ENCODE peak calls at places on chromosomes 12 and 14, in ten cellular contexts. One of them, this sample, is unnamed.

GRCh38 chr14:90518941-90519256 is 122.1 kb downstream of the CALM1 start:
- DNase-seq in uterus: no peak
- DNase-seq in bronchial epithelial cell: peak
- DNase-seq in astrocyte of the cerebellum: no peak
- DNase-seq in pulmonary artery endothelial cell: no peak
- DNase-seq in fibroblast of the aortic adventitia: no peak
- DNase-seq in amniotic stem cell: no peak
- DNase-seq in neural crest cell: no peak
- DNase-seq in substantia nigra: no peak
- DNase-seq in activated T-helper 2 cell treated with anti-CD3 and anti-CD28 coated beads, Interferon-gamma antibody, Interleukin-2, Interleukin-4, amounts not matched to agents 10 μg/mL and 5 μg/mL and 100 μg/mL, durations not matched to agents 14 hours and 24 hours and 36 hours: peak
- DNase-seq in this sample: no peak

GRCh38 chr12:132316497-132317232 is 12.7 kb downstream of the GALNT9 start:
- DNase-seq in uterus: no peak
- DNase-seq in bronchial epithelial cell: no peak
- DNase-seq in astrocyte of the cerebellum: no peak
- DNase-seq in pulmonary artery endothelial cell: no peak
- DNase-seq in fibroblast of the aortic adventitia: no peak
- DNase-seq in amniotic stem cell: no peak
- DNase-seq in neural crest cell: no peak
- DNase-seq in substantia nigra: no peak
- DNase-seq in activated T-helper 2 cell treated with anti-CD3 and anti-CD28 coated beads, Interferon-gamma antibody, Interleukin-2, Interleukin-4, amounts not matched to agents 10 μg/mL and 5 μg/mL and 100 μg/mL, durations not matched to agents 14 hours and 24 hours and 36 hours: no peak
- DNase-seq in this sample: no peak

GRCh38 chr12:49705479-49706267 is 1.5 kb downstream of the FMNL3 start:
- DNase-seq in uterus: peak
- DNase-seq in bronchial epithelial cell: peak
- DNase-seq in astrocyte of the cerebellum: peak
- DNase-seq in pulmonary artery endothelial cell: no peak
- DNase-seq in fibroblast of the aortic adventitia: peak
- DNase-seq in amniotic stem cell: no peak
- DNase-seq in neural crest cell: no peak
- DNase-seq in substantia nigra: no peak
- DNase-seq in activated T-helper 2 cell treated with anti-CD3 and anti-CD28 coated beads, Interferon-gamma antibody, Interleukin-2, Interleukin-4, amounts not matched to agents 10 μg/mL and 5 μg/mL and 100 μg/mL, durations not matched to agents 14 hours and 24 hours and 36 hours: no peak
- DNase-seq in this sample: no peak

GRCh38 chr14:34436118-34436905 is 25.7 kb downstream of the SPTSSA start:
- DNase-seq in uterus: no peak
- DNase-seq in bronchial epithelial cell: peak
- DNase-seq in astrocyte of the cerebellum: no peak
- DNase-seq in pulmonary artery endothelial cell: no peak
- DNase-seq in fibroblast of the aortic adventitia: peak
- DNase-seq in amniotic stem cell: no peak
- DNase-seq in neural crest cell: no peak
- DNase-seq in substantia nigra: no peak
- DNase-seq in activated T-helper 2 cell treated with anti-CD3 and anti-CD28 coated beads, Interferon-gamma antibody, Interleukin-2, Interleukin-4, amounts not matched to agents 10 μg/mL and 5 μg/mL and 100 μg/mL, durations not matched to agents 14 hours and 24 hours and 36 hours: no peak
- DNase-seq in this sample: no peak

GRCh38 chr12:127712561-127712960 is 554.4 kb upstream of the TMEM132C start:
- DNase-seq in uterus: no peak
- DNase-seq in bronchial epithelial cell: no peak
- DNase-seq in astrocyte of the cerebellum: no peak
- DNase-seq in pulmonary artery endothelial cell: no peak
- DNase-seq in fibroblast of the aortic adventitia: no peak
- DNase-seq in amniotic stem cell: no peak
- DNase-seq in neural crest cell: no peak
- DNase-seq in substantia nigra: no peak
- DNase-seq in activated T-helper 2 cell treated with anti-CD3 and anti-CD28 coated beads, Interferon-gamma antibody, Interleukin-2, Interleukin-4, amounts not matched to agents 10 μg/mL and 5 μg/mL and 100 μg/mL, durations not matched to agents 14 hours and 24 hours and 36 hours: no peak
- DNase-seq in this sample: no peak

GRCh38 chr14:103833711-103834110 is 13.7 kb downstream of the PPP1R13B start:
- DNase-seq in uterus: no peak
- DNase-seq in bronchial epithelial cell: no peak
- DNase-seq in astrocyte of the cerebellum: no peak
- DNase-seq in pulmonary artery endothelial cell: no peak
- DNase-seq in fibroblast of the aortic adventitia: no peak
- DNase-seq in amniotic stem cell: no peak
- DNase-seq in neural crest cell: no peak
- DNase-seq in substantia nigra: no peak
- DNase-seq in activated T-helper 2 cell treated with anti-CD3 and anti-CD28 coated beads, Interferon-gamma antibody, Interleukin-2, Interleukin-4, amounts not matched to agents 10 μg/mL and 5 μg/mL and 100 μg/mL, durations not matched to agents 14 hours and 24 hours and 36 hours: no peak
- DNase-seq in this sample: no peak

GRCh38 chr12:51077930-51078329 is 5.5 kb downstream of the CSRNP2 start:
- DNase-seq in uterus: no peak
- DNase-seq in bronchial epithelial cell: no peak
- DNase-seq in astrocyte of the cerebellum: no peak
- DNase-seq in pulmonary artery endothelial cell: no peak
- DNase-seq in fibroblast of the aortic adventitia: peak
- DNase-seq in amniotic stem cell: no peak
- DNase-seq in neural crest cell: no peak
- DNase-seq in substantia nigra: no peak
- DNase-seq in activated T-helper 2 cell treated with anti-CD3 and anti-CD28 coated beads, Interferon-gamma antibody, Interleukin-2, Interleukin-4, amounts not matched to agents 10 μg/mL and 5 μg/mL and 100 μg/mL, durations not matched to agents 14 hours and 24 hours and 36 hours: no peak
- DNase-seq in this sample: no peak

GRCh38 chr14:38138581-38139138 is 69.0 kb upstream of the SSTR1 start:
- DNase-seq in uterus: no peak
- DNase-seq in bronchial epithelial cell: no peak
- DNase-seq in astrocyte of the cerebellum: no peak
- DNase-seq in pulmonary artery endothelial cell: no peak
- DNase-seq in fibroblast of the aortic adventitia: no peak
- DNase-seq in amniotic stem cell: no peak
- DNase-seq in neural crest cell: no peak
- DNase-seq in substantia nigra: no peak
- DNase-seq in activated T-helper 2 cell treated with anti-CD3 and anti-CD28 coated beads, Interferon-gamma antibody, Interleukin-2, Interleukin-4, amounts not matched to agents 10 μg/mL and 5 μg/mL and 100 μg/mL, durations not matched to agents 14 hours and 24 hours and 36 hours: no peak
- DNase-seq in this sample: no peak

GRCh38 chr12:42730286-42730685 is 140.7 kb upstream of the PRICKLE1 start:
- DNase-seq in uterus: no peak
- DNase-seq in bronchial epithelial cell: no peak
- DNase-seq in astrocyte of the cerebellum: no peak
- DNase-seq in pulmonary artery endothelial cell: no peak
- DNase-seq in fibroblast of the aortic adventitia: no peak
- DNase-seq in amniotic stem cell: no peak
- DNase-seq in neural crest cell: no peak
- DNase-seq in substantia nigra: no peak
- DNase-seq in activated T-helper 2 cell treated with anti-CD3 and anti-CD28 coated beads, Interferon-gamma antibody, Interleukin-2, Interleukin-4, amounts not matched to agents 10 μg/mL and 5 μg/mL and 100 μg/mL, durations not matched to agents 14 hours and 24 hours and 36 hours: no peak
- DNase-seq in this sample: no peak

GRCh38 chr14:65421201-65421981 is 8.9 kb downstream of the FUT8 start:
- DNase-seq in uterus: no peak
- DNase-seq in bronchial epithelial cell: peak
- DNase-seq in astrocyte of the cerebellum: no peak
- DNase-seq in pulmonary artery endothelial cell: no peak
- DNase-seq in fibroblast of the aortic adventitia: peak
- DNase-seq in amniotic stem cell: peak
- DNase-seq in neural crest cell: no peak
- DNase-seq in substantia nigra: no peak
- DNase-seq in activated T-helper 2 cell treated with anti-CD3 and anti-CD28 coated beads, Interferon-gamma antibody, Interleukin-2, Interleukin-4, amounts not matched to agents 10 μg/mL and 5 μg/mL and 100 μg/mL, durations not matched to agents 14 hours and 24 hours and 36 hours: no peak
- DNase-seq in this sample: no peak

GRCh38 chr14:100674428-100674827 is 52.3 kb upstream of the DLK1 start:
- DNase-seq in uterus: no peak
- DNase-seq in bronchial epithelial cell: no peak
- DNase-seq in astrocyte of the cerebellum: no peak
- DNase-seq in pulmonary artery endothelial cell: no peak
- DNase-seq in fibroblast of the aortic adventitia: no peak
- DNase-seq in amniotic stem cell: no peak
- DNase-seq in neural crest cell: no peak
- DNase-seq in substantia nigra: no peak
- DNase-seq in activated T-helper 2 cell treated with anti-CD3 and anti-CD28 coated beads, Interferon-gamma antibody, Interleukin-2, Interleukin-4, amounts not matched to agents 10 μg/mL and 5 μg/mL and 100 μg/mL, durations not matched to agents 14 hours and 24 hours and 36 hours: no peak
- DNase-seq in this sample: no peak

GRCh38 chr14:60349663-60350365 is 100.8 kb downstream of the PPM1A start:
- DNase-seq in uterus: no peak
- DNase-seq in bronchial epithelial cell: peak
- DNase-seq in astrocyte of the cerebellum: peak
- DNase-seq in pulmonary artery endothelial cell: peak
- DNase-seq in fibroblast of the aortic adventitia: peak
- DNase-seq in amniotic stem cell: peak
- DNase-seq in neural crest cell: no peak
- DNase-seq in substantia nigra: no peak
- DNase-seq in activated T-helper 2 cell treated with anti-CD3 and anti-CD28 coated beads, Interferon-gamma antibody, Interleukin-2, Interleukin-4, amounts not matched to agents 10 μg/mL and 5 μg/mL and 100 μg/mL, durations not matched to agents 14 hours and 24 hours and 36 hours: no peak
- DNase-seq in this sample: peak

GRCh38 chr14:77238356-77238755 is 32.6 kb downstream of the NGB start:
- DNase-seq in uterus: no peak
- DNase-seq in bronchial epithelial cell: no peak
- DNase-seq in astrocyte of the cerebellum: no peak
- DNase-seq in pulmonary artery endothelial cell: no peak
- DNase-seq in fibroblast of the aortic adventitia: no peak
- DNase-seq in amniotic stem cell: no peak
- DNase-seq in neural crest cell: no peak
- DNase-seq in substantia nigra: no peak
- DNase-seq in activated T-helper 2 cell treated with anti-CD3 and anti-CD28 coated beads, Interferon-gamma antibody, Interleukin-2, Interleukin-4, amounts not matched to agents 10 μg/mL and 5 μg/mL and 100 μg/mL, durations not matched to agents 14 hours and 24 hours and 36 hours: no peak
- DNase-seq in this sample: no peak

GRCh38 chr14:93496856-93497255 is 66.1 kb downstream of the UNC79 start:
- DNase-seq in uterus: no peak
- DNase-seq in bronchial epithelial cell: peak
- DNase-seq in astrocyte of the cerebellum: no peak
- DNase-seq in pulmonary artery endothelial cell: no peak
- DNase-seq in fibroblast of the aortic adventitia: no peak
- DNase-seq in amniotic stem cell: no peak
- DNase-seq in neural crest cell: no peak
- DNase-seq in substantia nigra: no peak
- DNase-seq in activated T-helper 2 cell treated with anti-CD3 and anti-CD28 coated beads, Interferon-gamma antibody, Interleukin-2, Interleukin-4, amounts not matched to agents 10 μg/mL and 5 μg/mL and 100 μg/mL, durations not matched to agents 14 hours and 24 hours and 36 hours: no peak
- DNase-seq in this sample: no peak

GRCh38 chr12:48194780-48195179 is 8.3 kb downstream of the OR10AD1 start:
- DNase-seq in uterus: no peak
- DNase-seq in bronchial epithelial cell: no peak
- DNase-seq in astrocyte of the cerebellum: no peak
- DNase-seq in pulmonary artery endothelial cell: no peak
- DNase-seq in fibroblast of the aortic adventitia: peak
- DNase-seq in amniotic stem cell: no peak
- DNase-seq in neural crest cell: no peak
- DNase-seq in substantia nigra: no peak
- DNase-seq in activated T-helper 2 cell treated with anti-CD3 and anti-CD28 coated beads, Interferon-gamma antibody, Interleukin-2, Interleukin-4, amounts not matched to agents 10 μg/mL and 5 μg/mL and 100 μg/mL, durations not matched to agents 14 hours and 24 hours and 36 hours: no peak
- DNase-seq in this sample: no peak

GRCh38 chr14:23664207-23664885 is 28.2 kb downstream of the DHRS2 start:
- DNase-seq in uterus: no peak
- DNase-seq in bronchial epithelial cell: no peak
- DNase-seq in astrocyte of the cerebellum: no peak
- DNase-seq in pulmonary artery endothelial cell: no peak
- DNase-seq in fibroblast of the aortic adventitia: no peak
- DNase-seq in amniotic stem cell: no peak
- DNase-seq in neural crest cell: no peak
- DNase-seq in substantia nigra: no peak
- DNase-seq in activated T-helper 2 cell treated with anti-CD3 and anti-CD28 coated beads, Interferon-gamma antibody, Interleukin-2, Interleukin-4, amounts not matched to agents 10 μg/mL and 5 μg/mL and 100 μg/mL, durations not matched to agents 14 hours and 24 hours and 36 hours: no peak
- DNase-seq in this sample: no peak

GRCh38 chr12:42969357-42969756 is 379.8 kb upstream of the PRICKLE1 start:
- DNase-seq in uterus: no peak
- DNase-seq in bronchial epithelial cell: no peak
- DNase-seq in astrocyte of the cerebellum: no peak
- DNase-seq in pulmonary artery endothelial cell: peak
- DNase-seq in fibroblast of the aortic adventitia: peak
- DNase-seq in amniotic stem cell: no peak
- DNase-seq in neural crest cell: no peak
- DNase-seq in substantia nigra: no peak
- DNase-seq in activated T-helper 2 cell treated with anti-CD3 and anti-CD28 coated beads, Interferon-gamma antibody, Interleukin-2, Interleukin-4, amounts not matched to agents 10 μg/mL and 5 μg/mL and 100 μg/mL, durations not matched to agents 14 hours and 24 hours and 36 hours: no peak
- DNase-seq in this sample: peak

GRCh38 chr12:26119391-26119981 is 5.4 kb downstream of the BHLHE41 start:
- DNase-seq in uterus: peak
- DNase-seq in bronchial epithelial cell: peak
- DNase-seq in astrocyte of the cerebellum: peak
- DNase-seq in pulmonary artery endothelial cell: no peak
- DNase-seq in fibroblast of the aortic adventitia: peak
- DNase-seq in amniotic stem cell: peak
- DNase-seq in neural crest cell: no peak
- DNase-seq in substantia nigra: no peak
- DNase-seq in activated T-helper 2 cell treated with anti-CD3 and anti-CD28 coated beads, Interferon-gamma antibody, Interleukin-2, Interleukin-4, amounts not matched to agents 10 μg/mL and 5 μg/mL and 100 μg/mL, durations not matched to agents 14 hours and 24 hours and 36 hours: no peak
- DNase-seq in this sample: peak

GRCh38 chr12:105948331-105948730 is 190.4 kb downstream of the NUAK1 start:
- DNase-seq in uterus: no peak
- DNase-seq in bronchial epithelial cell: no peak
- DNase-seq in astrocyte of the cerebellum: peak
- DNase-seq in pulmonary artery endothelial cell: no peak
- DNase-seq in fibroblast of the aortic adventitia: peak
- DNase-seq in amniotic stem cell: no peak
- DNase-seq in neural crest cell: no peak
- DNase-seq in substantia nigra: no peak
- DNase-seq in activated T-helper 2 cell treated with anti-CD3 and anti-CD28 coated beads, Interferon-gamma antibody, Interleukin-2, Interleukin-4, amounts not matched to agents 10 μg/mL and 5 μg/mL and 100 μg/mL, durations not matched to agents 14 hours and 24 hours and 36 hours: no peak
- DNase-seq in this sample: peak

GRCh38 chr12:570949-571794 is 92.1 kb downstream of the NINJ2 start:
- DNase-seq in uterus: peak
- DNase-seq in bronchial epithelial cell: peak
- DNase-seq in astrocyte of the cerebellum: peak
- DNase-seq in pulmonary artery endothelial cell: peak
- DNase-seq in fibroblast of the aortic adventitia: peak
- DNase-seq in amniotic stem cell: peak
- DNase-seq in neural crest cell: no peak
- DNase-seq in substantia nigra: no peak
- DNase-seq in activated T-helper 2 cell treated with anti-CD3 and anti-CD28 coated beads, Interferon-gamma antibody, Interleukin-2, Interleukin-4, amounts not matched to agents 10 μg/mL and 5 μg/mL and 100 μg/mL, durations not matched to agents 14 hours and 24 hours and 36 hours: no peak
- DNase-seq in this sample: peak

GRCh38 chr12:110649341-110649847 is 35.5 kb downstream of the TCTN1 start:
- DNase-seq in uterus: no peak
- DNase-seq in bronchial epithelial cell: no peak
- DNase-seq in astrocyte of the cerebellum: no peak
- DNase-seq in pulmonary artery endothelial cell: no peak
- DNase-seq in fibroblast of the aortic adventitia: no peak
- DNase-seq in amniotic stem cell: no peak
- DNase-seq in neural crest cell: no peak
- DNase-seq in substantia nigra: no peak
- DNase-seq in activated T-helper 2 cell treated with anti-CD3 and anti-CD28 coated beads, Interferon-gamma antibody, Interleukin-2, Interleukin-4, amounts not matched to agents 10 μg/mL and 5 μg/mL and 100 μg/mL, durations not matched to agents 14 hours and 24 hours and 36 hours: no peak
- DNase-seq in this sample: no peak

GRCh38 chr14:21498540-21499526 is 12.3 kb downstream of the METTL3 start:
- DNase-seq in uterus: no peak
- DNase-seq in bronchial epithelial cell: peak
- DNase-seq in astrocyte of the cerebellum: peak
- DNase-seq in pulmonary artery endothelial cell: no peak
- DNase-seq in fibroblast of the aortic adventitia: peak
- DNase-seq in amniotic stem cell: peak
- DNase-seq in neural crest cell: peak
- DNase-seq in substantia nigra: no peak
- DNase-seq in activated T-helper 2 cell treated with anti-CD3 and anti-CD28 coated beads, Interferon-gamma antibody, Interleukin-2, Interleukin-4, amounts not matched to agents 10 μg/mL and 5 μg/mL and 100 μg/mL, durations not matched to agents 14 hours and 24 hours and 36 hours: no peak
- DNase-seq in this sample: peak

GRCh38 chr12:98594050-98594853 is 766 bp downstream of the SLC25A3 start:
- DNase-seq in uterus: peak
- DNase-seq in bronchial epithelial cell: peak
- DNase-seq in astrocyte of the cerebellum: no peak
- DNase-seq in pulmonary artery endothelial cell: no peak
- DNase-seq in fibroblast of the aortic adventitia: peak
- DNase-seq in amniotic stem cell: no peak
- DNase-seq in neural crest cell: no peak
- DNase-seq in substantia nigra: no peak
- DNase-seq in activated T-helper 2 cell treated with anti-CD3 and anti-CD28 coated beads, Interferon-gamma antibody, Interleukin-2, Interleukin-4, amounts not matched to agents 10 μg/mL and 5 μg/mL and 100 μg/mL, durations not matched to agents 14 hours and 24 hours and 36 hours: no peak
- DNase-seq in this sample: peak

GRCh38 chr12:115398311-115398781 is 714.4 kb upstream of the TBX3 start:
- DNase-seq in uterus: no peak
- DNase-seq in bronchial epithelial cell: peak
- DNase-seq in astrocyte of the cerebellum: no peak
- DNase-seq in pulmonary artery endothelial cell: no peak
- DNase-seq in fibroblast of the aortic adventitia: no peak
- DNase-seq in amniotic stem cell: no peak
- DNase-seq in neural crest cell: no peak
- DNase-seq in substantia nigra: no peak
- DNase-seq in activated T-helper 2 cell treated with anti-CD3 and anti-CD28 coated beads, Interferon-gamma antibody, Interleukin-2, Interleukin-4, amounts not matched to agents 10 μg/mL and 5 μg/mL and 100 μg/mL, durations not matched to agents 14 hours and 24 hours and 36 hours: no peak
- DNase-seq in this sample: no peak

GRCh38 chr12:124478416-124478815 is 89.0 kb downstream of the NCOR2 start:
- DNase-seq in uterus: no peak
- DNase-seq in bronchial epithelial cell: no peak
- DNase-seq in astrocyte of the cerebellum: no peak
- DNase-seq in pulmonary artery endothelial cell: no peak
- DNase-seq in fibroblast of the aortic adventitia: no peak
- DNase-seq in amniotic stem cell: no peak
- DNase-seq in neural crest cell: no peak
- DNase-seq in substantia nigra: no peak
- DNase-seq in activated T-helper 2 cell treated with anti-CD3 and anti-CD28 coated beads, Interferon-gamma antibody, Interleukin-2, Interleukin-4, amounts not matched to agents 10 μg/mL and 5 μg/mL and 100 μg/mL, durations not matched to agents 14 hours and 24 hours and 36 hours: no peak
- DNase-seq in this sample: no peak

GRCh38 chr14:103710771-103711392 is 4.4 kb downstream of the XRCC3 start:
- DNase-seq in uterus: no peak
- DNase-seq in bronchial epithelial cell: no peak
- DNase-seq in astrocyte of the cerebellum: no peak
- DNase-seq in pulmonary artery endothelial cell: no peak
- DNase-seq in fibroblast of the aortic adventitia: no peak
- DNase-seq in amniotic stem cell: no peak
- DNase-seq in neural crest cell: no peak
- DNase-seq in substantia nigra: no peak
- DNase-seq in activated T-helper 2 cell treated with anti-CD3 and anti-CD28 coated beads, Interferon-gamma antibody, Interleukin-2, Interleukin-4, amounts not matched to agents 10 μg/mL and 5 μg/mL and 100 μg/mL, durations not matched to agents 14 hours and 24 hours and 36 hours: no peak
- DNase-seq in this sample: no peak

GRCh38 chr14:65168840-65169239 is 66.5 kb upstream of the MAX start:
- DNase-seq in uterus: no peak
- DNase-seq in bronchial epithelial cell: peak
- DNase-seq in astrocyte of the cerebellum: no peak
- DNase-seq in pulmonary artery endothelial cell: no peak
- DNase-seq in fibroblast of the aortic adventitia: peak
- DNase-seq in amniotic stem cell: no peak
- DNase-seq in neural crest cell: no peak
- DNase-seq in substantia nigra: no peak
- DNase-seq in activated T-helper 2 cell treated with anti-CD3 and anti-CD28 coated beads, Interferon-gamma antibody, Interleukin-2, Interleukin-4, amounts not matched to agents 10 μg/mL and 5 μg/mL and 100 μg/mL, durations not matched to agents 14 hours and 24 hours and 36 hours: no peak
- DNase-seq in this sample: no peak

GRCh38 chr12:84554199-84554723 is 358.3 kb downstream of the SLC6A15 start:
- DNase-seq in uterus: no peak
- DNase-seq in bronchial epithelial cell: no peak
- DNase-seq in astrocyte of the cerebellum: no peak
- DNase-seq in pulmonary artery endothelial cell: no peak
- DNase-seq in fibroblast of the aortic adventitia: no peak
- DNase-seq in amniotic stem cell: no peak
- DNase-seq in neural crest cell: no peak
- DNase-seq in substantia nigra: no peak
- DNase-seq in activated T-helper 2 cell treated with anti-CD3 and anti-CD28 coated beads, Interferon-gamma antibody, Interleukin-2, Interleukin-4, amounts not matched to agents 10 μg/mL and 5 μg/mL and 100 μg/mL, durations not matched to agents 14 hours and 24 hours and 36 hours: no peak
- DNase-seq in this sample: no peak

This sample was measured in tibial nerve.